ENCODE peak calls at places on chromosome 7, in eight cellular contexts. One of them, this sample, is unnamed.

GRCh38 chr7:28891192-28891872 is 66.8 kb downstream of the TRIL start:
- DNase-seq in adrenal gland: no peak
- DNase-seq in left colon: no peak
- DNase-seq in small intestine: no peak
- DNase-seq in NCI-H1092 treated with DMSO at 0.1 percent for 48 hours: no peak
- DNase-seq in epithelial cell of esophagus: no peak
- DNase-seq in hypothalamus: no peak
- DNase-seq in activated CD4-positive, alpha-beta T cell treated with anti-CD3 and anti-CD28 coated beads, Interleukin-2, amount 50 U/mL, for 1 hour: no peak
- DNase-seq in this sample: no peak

GRCh38 chr7:6615853-6616555 is 594 bp downstream of the ZNF853 start:
- DNase-seq in adrenal gland: peak
- DNase-seq in left colon: peak
- DNase-seq in small intestine: no peak
- DNase-seq in NCI-H1092 treated with DMSO at 0.1 percent for 48 hours: peak
- DNase-seq in epithelial cell of esophagus: no peak
- DNase-seq in hypothalamus: no peak
- DNase-seq in activated CD4-positive, alpha-beta T cell treated with anti-CD3 and anti-CD28 coated beads, Interleukin-2, amount 50 U/mL, for 1 hour: no peak
- DNase-seq in this sample: no peak

GRCh38 chr7:15305002-15305600 is 256.7 kb downstream of the AGMO start:
- DNase-seq in adrenal gland: peak
- DNase-seq in left colon: peak
- DNase-seq in small intestine: peak
- DNase-seq in NCI-H1092 treated with DMSO at 0.1 percent for 48 hours: peak
- DNase-seq in epithelial cell of esophagus: peak
- DNase-seq in hypothalamus: no peak
- DNase-seq in activated CD4-positive, alpha-beta T cell treated with anti-CD3 and anti-CD28 coated beads, Interleukin-2, amount 50 U/mL, for 1 hour: no peak
- DNase-seq in this sample: no peak

GRCh38 chr7:33062023-33062781 is at the start of gene NT5C3A:
- DNase-seq in adrenal gland: peak
- DNase-seq in left colon: peak
- DNase-seq in small intestine: peak
- DNase-seq in NCI-H1092 treated with DMSO at 0.1 percent for 48 hours: peak
- DNase-seq in epithelial cell of esophagus: peak
- DNase-seq in hypothalamus: peak
- DNase-seq in activated CD4-positive, alpha-beta T cell treated with anti-CD3 and anti-CD28 coated beads, Interleukin-2, amount 50 U/mL, for 1 hour: peak
- DNase-seq in this sample: peak

GRCh38 chr7:100358857-100359212 is 918 bp downstream of the PILRB start:
- DNase-seq in adrenal gland: no peak
- DNase-seq in left colon: no peak
- DNase-seq in small intestine: no peak
- DNase-seq in NCI-H1092 treated with DMSO at 0.1 percent for 48 hours: no peak
- DNase-seq in epithelial cell of esophagus: no peak
- DNase-seq in hypothalamus: no peak
- DNase-seq in activated CD4-positive, alpha-beta T cell treated with anti-CD3 and anti-CD28 coated beads, Interleukin-2, amount 50 U/mL, for 1 hour: no peak
- DNase-seq in this sample: no peak

GRCh38 chr7:95527033-95527775 is 41.5 kb downstream of the ASB4 start:
- DNase-seq in adrenal gland: peak
- DNase-seq in left colon: peak
- DNase-seq in small intestine: peak
- DNase-seq in NCI-H1092 treated with DMSO at 0.1 percent for 48 hours: peak
- DNase-seq in epithelial cell of esophagus: peak
- DNase-seq in hypothalamus: no peak
- DNase-seq in activated CD4-positive, alpha-beta T cell treated with anti-CD3 and anti-CD28 coated beads, Interleukin-2, amount 50 U/mL, for 1 hour: no peak
- DNase-seq in this sample: no peak

GRCh38 chr7:143395187-143396149 is 13.2 kb downstream of the EPHA1 start:
- DNase-seq in adrenal gland: peak
- DNase-seq in left colon: no peak
- DNase-seq in small intestine: peak
- DNase-seq in NCI-H1092 treated with DMSO at 0.1 percent for 48 hours: no peak
- DNase-seq in epithelial cell of esophagus: no peak
- DNase-seq in hypothalamus: no peak
- DNase-seq in activated CD4-positive, alpha-beta T cell treated with anti-CD3 and anti-CD28 coated beads, Interleukin-2, amount 50 U/mL, for 1 hour: no peak
- DNase-seq in this sample: no peak

GRCh38 chr7:12714436-12714737 is 27.0 kb downstream of the ARL4A start:
- DNase-seq in adrenal gland: no peak
- DNase-seq in left colon: no peak
- DNase-seq in small intestine: no peak
- DNase-seq in NCI-H1092 treated with DMSO at 0.1 percent for 48 hours: no peak
- DNase-seq in epithelial cell of esophagus: no peak
- DNase-seq in hypothalamus: no peak
- DNase-seq in activated CD4-positive, alpha-beta T cell treated with anti-CD3 and anti-CD28 coated beads, Interleukin-2, amount 50 U/mL, for 1 hour: no peak
- DNase-seq in this sample: no peak

GRCh38 chr7:70590126-70590854 is 541.7 kb upstream of the GALNT17 start:
- DNase-seq in adrenal gland: no peak
- DNase-seq in left colon: no peak
- DNase-seq in small intestine: peak
- DNase-seq in NCI-H1092 treated with DMSO at 0.1 percent for 48 hours: no peak
- DNase-seq in epithelial cell of esophagus: no peak
- DNase-seq in hypothalamus: no peak
- DNase-seq in activated CD4-positive, alpha-beta T cell treated with anti-CD3 and anti-CD28 coated beads, Interleukin-2, amount 50 U/mL, for 1 hour: no peak
- DNase-seq in this sample: no peak

GRCh38 chr7:1455241-1455939 is 3.9 kb downstream of the MICALL2 start:
- DNase-seq in adrenal gland: no peak
- DNase-seq in left colon: peak
- DNase-seq in small intestine: peak
- DNase-seq in NCI-H1092 treated with DMSO at 0.1 percent for 48 hours: no peak
- DNase-seq in epithelial cell of esophagus: peak
- DNase-seq in hypothalamus: no peak
- DNase-seq in activated CD4-positive, alpha-beta T cell treated with anti-CD3 and anti-CD28 coated beads, Interleukin-2, amount 50 U/mL, for 1 hour: no peak
- DNase-seq in this sample: no peak

GRCh38 chr7:143362126-143362961 is at the start of gene FAM131B:
- DNase-seq in adrenal gland: no peak
- DNase-seq in left colon: peak
- DNase-seq in small intestine: no peak
- DNase-seq in NCI-H1092 treated with DMSO at 0.1 percent for 48 hours: no peak
- DNase-seq in epithelial cell of esophagus: no peak
- DNase-seq in hypothalamus: no peak
- DNase-seq in activated CD4-positive, alpha-beta T cell treated with anti-CD3 and anti-CD28 coated beads, Interleukin-2, amount 50 U/mL, for 1 hour: no peak
- DNase-seq in this sample: no peak

GRCh38 chr7:55569797-55570196 is 2.5 kb downstream of the VOPP1 start:
- DNase-seq in adrenal gland: no peak
- DNase-seq in left colon: no peak
- DNase-seq in small intestine: no peak
- DNase-seq in NCI-H1092 treated with DMSO at 0.1 percent for 48 hours: peak
- DNase-seq in epithelial cell of esophagus: no peak
- DNase-seq in hypothalamus: no peak
- DNase-seq in activated CD4-positive, alpha-beta T cell treated with anti-CD3 and anti-CD28 coated beads, Interleukin-2, amount 50 U/mL, for 1 hour: no peak
- DNase-seq in this sample: no peak

GRCh38 chr7:116258734-116259133 is 48.4 kb downstream of the TES start:
- DNase-seq in adrenal gland: peak
- DNase-seq in left colon: no peak
- DNase-seq in small intestine: peak
- DNase-seq in NCI-H1092 treated with DMSO at 0.1 percent for 48 hours: peak
- DNase-seq in epithelial cell of esophagus: peak
- DNase-seq in hypothalamus: no peak
- DNase-seq in activated CD4-positive, alpha-beta T cell treated with anti-CD3 and anti-CD28 coated beads, Interleukin-2, amount 50 U/mL, for 1 hour: peak
- DNase-seq in this sample: no peak

GRCh38 chr7:7504910-7505704 is 30.6 kb downstream of the COL28A1 start:
- DNase-seq in adrenal gland: no peak
- DNase-seq in left colon: no peak
- DNase-seq in small intestine: no peak
- DNase-seq in NCI-H1092 treated with DMSO at 0.1 percent for 48 hours: peak
- DNase-seq in epithelial cell of esophagus: no peak
- DNase-seq in hypothalamus: no peak
- DNase-seq in activated CD4-positive, alpha-beta T cell treated with anti-CD3 and anti-CD28 coated beads, Interleukin-2, amount 50 U/mL, for 1 hour: no peak
- DNase-seq in this sample: no peak

GRCh38 chr7:48173983-48174382 is 2.7 kb downstream of the ABCA13 start:
- DNase-seq in adrenal gland: no peak
- DNase-seq in left colon: no peak
- DNase-seq in small intestine: no peak
- DNase-seq in NCI-H1092 treated with DMSO at 0.1 percent for 48 hours: no peak
- DNase-seq in epithelial cell of esophagus: peak
- DNase-seq in hypothalamus: no peak
- DNase-seq in activated CD4-positive, alpha-beta T cell treated with anti-CD3 and anti-CD28 coated beads, Interleukin-2, amount 50 U/mL, for 1 hour: no peak
- DNase-seq in this sample: no peak

GRCh38 chr7:133561361-133561760 is 308.5 kb downstream of the EXOC4 start:
- DNase-seq in adrenal gland: no peak
- DNase-seq in left colon: no peak
- DNase-seq in small intestine: no peak
- DNase-seq in NCI-H1092 treated with DMSO at 0.1 percent for 48 hours: no peak
- DNase-seq in epithelial cell of esophagus: peak
- DNase-seq in hypothalamus: no peak
- DNase-seq in activated CD4-positive, alpha-beta T cell treated with anti-CD3 and anti-CD28 coated beads, Interleukin-2, amount 50 U/mL, for 1 hour: no peak
- DNase-seq in this sample: no peak

GRCh38 chr7:155093586-155093985 is 23.5 kb downstream of the HTR5A start:
- DNase-seq in adrenal gland: no peak
- DNase-seq in left colon: no peak
- DNase-seq in small intestine: no peak
- DNase-seq in NCI-H1092 treated with DMSO at 0.1 percent for 48 hours: no peak
- DNase-seq in epithelial cell of esophagus: no peak
- DNase-seq in hypothalamus: no peak
- DNase-seq in activated CD4-positive, alpha-beta T cell treated with anti-CD3 and anti-CD28 coated beads, Interleukin-2, amount 50 U/mL, for 1 hour: no peak
- DNase-seq in this sample: no peak

GRCh38 chr7:150856303-150857275 is 4.3 kb downstream of the AOC1 start:
- DNase-seq in adrenal gland: no peak
- DNase-seq in left colon: no peak
- DNase-seq in small intestine: no peak
- DNase-seq in NCI-H1092 treated with DMSO at 0.1 percent for 48 hours: no peak
- DNase-seq in epithelial cell of esophagus: no peak
- DNase-seq in hypothalamus: no peak
- DNase-seq in activated CD4-positive, alpha-beta T cell treated with anti-CD3 and anti-CD28 coated beads, Interleukin-2, amount 50 U/mL, for 1 hour: no peak
- DNase-seq in this sample: no peak

GRCh38 chr7:45670227-45670626 is 96.1 kb downstream of the ADCY1 start:
- DNase-seq in adrenal gland: no peak
- DNase-seq in left colon: no peak
- DNase-seq in small intestine: no peak
- DNase-seq in NCI-H1092 treated with DMSO at 0.1 percent for 48 hours: no peak
- DNase-seq in epithelial cell of esophagus: no peak
- DNase-seq in hypothalamus: no peak
- DNase-seq in activated CD4-positive, alpha-beta T cell treated with anti-CD3 and anti-CD28 coated beads, Interleukin-2, amount 50 U/mL, for 1 hour: no peak
- DNase-seq in this sample: no peak

GRCh38 chr7:137628211-137628610 is 218.6 kb downstream of the DGKI start:
- DNase-seq in adrenal gland: no peak
- DNase-seq in left colon: no peak
- DNase-seq in small intestine: no peak
- DNase-seq in NCI-H1092 treated with DMSO at 0.1 percent for 48 hours: peak
- DNase-seq in epithelial cell of esophagus: no peak
- DNase-seq in hypothalamus: no peak
- DNase-seq in activated CD4-positive, alpha-beta T cell treated with anti-CD3 and anti-CD28 coated beads, Interleukin-2, amount 50 U/mL, for 1 hour: no peak
- DNase-seq in this sample: no peak

GRCh38 chr7:30285067-30285530 is 702 bp downstream of the ZNRF2 start:
- DNase-seq in adrenal gland: peak
- DNase-seq in left colon: peak
- DNase-seq in small intestine: peak
- DNase-seq in NCI-H1092 treated with DMSO at 0.1 percent for 48 hours: peak
- DNase-seq in epithelial cell of esophagus: peak
- DNase-seq in hypothalamus: peak
- DNase-seq in activated CD4-positive, alpha-beta T cell treated with anti-CD3 and anti-CD28 coated beads, Interleukin-2, amount 50 U/mL, for 1 hour: peak
- DNase-seq in this sample: peak

GRCh38 chr7:43758029-43758860 is at the start of gene BLVRA:
- DNase-seq in adrenal gland: peak
- DNase-seq in left colon: peak
- DNase-seq in small intestine: peak
- DNase-seq in NCI-H1092 treated with DMSO at 0.1 percent for 48 hours: no peak
- DNase-seq in epithelial cell of esophagus: peak
- DNase-seq in hypothalamus: peak
- DNase-seq in activated CD4-positive, alpha-beta T cell treated with anti-CD3 and anti-CD28 coated beads, Interleukin-2, amount 50 U/mL, for 1 hour: peak
- DNase-seq in this sample: peak

GRCh38 chr7:143148651-143149050 is 16.8 kb downstream of the PIP start:
- DNase-seq in adrenal gland: no peak
- DNase-seq in left colon: no peak
- DNase-seq in small intestine: no peak
- DNase-seq in NCI-H1092 treated with DMSO at 0.1 percent for 48 hours: no peak
- DNase-seq in epithelial cell of esophagus: no peak
- DNase-seq in hypothalamus: no peak
- DNase-seq in activated CD4-positive, alpha-beta T cell treated with anti-CD3 and anti-CD28 coated beads, Interleukin-2, amount 50 U/mL, for 1 hour: no peak
- DNase-seq in this sample: no peak

GRCh38 chr7:41029072-41029492 is 673.8 kb downstream of the INHBA start:
- DNase-seq in adrenal gland: peak
- DNase-seq in left colon: no peak
- DNase-seq in small intestine: no peak
- DNase-seq in NCI-H1092 treated with DMSO at 0.1 percent for 48 hours: no peak
- DNase-seq in epithelial cell of esophagus: peak
- DNase-seq in hypothalamus: no peak
- DNase-seq in activated CD4-positive, alpha-beta T cell treated with anti-CD3 and anti-CD28 coated beads, Interleukin-2, amount 50 U/mL, for 1 hour: no peak
- DNase-seq in this sample: no peak

GRCh38 chr7:131501422-131501821 is 55.0 kb downstream of the PODXL start:
- DNase-seq in adrenal gland: no peak
- DNase-seq in left colon: no peak
- DNase-seq in small intestine: peak
- DNase-seq in NCI-H1092 treated with DMSO at 0.1 percent for 48 hours: no peak
- DNase-seq in epithelial cell of esophagus: peak
- DNase-seq in hypothalamus: no peak
- DNase-seq in activated CD4-positive, alpha-beta T cell treated with anti-CD3 and anti-CD28 coated beads, Interleukin-2, amount 50 U/mL, for 1 hour: peak
- DNase-seq in this sample: no peak

GRCh38 chr7:42911482-42912447 is at the start of gene C7orf25:
- DNase-seq in adrenal gland: peak
- DNase-seq in left colon: peak
- DNase-seq in small intestine: peak
- DNase-seq in NCI-H1092 treated with DMSO at 0.1 percent for 48 hours: peak
- DNase-seq in epithelial cell of esophagus: peak
- DNase-seq in hypothalamus: peak
- DNase-seq in activated CD4-positive, alpha-beta T cell treated with anti-CD3 and anti-CD28 coated beads, Interleukin-2, amount 50 U/mL, for 1 hour: peak
- DNase-seq in this sample: peak

GRCh38 chr7:139328375-139328774 is 12.8 kb upstream of the FMC1 start:
- DNase-seq in adrenal gland: peak
- DNase-seq in left colon: no peak
- DNase-seq in small intestine: no peak
- DNase-seq in NCI-H1092 treated with DMSO at 0.1 percent for 48 hours: no peak
- DNase-seq in epithelial cell of esophagus: peak
- DNase-seq in hypothalamus: no peak
- DNase-seq in activated CD4-positive, alpha-beta T cell treated with anti-CD3 and anti-CD28 coated beads, Interleukin-2, amount 50 U/mL, for 1 hour: no peak
- DNase-seq in this sample: no peak

GRCh38 chr7:19024261-19024660 is 93.2 kb downstream of the TWIST1 start:
- DNase-seq in adrenal gland: no peak
- DNase-seq in left colon: no peak
- DNase-seq in small intestine: no peak
- DNase-seq in NCI-H1092 treated with DMSO at 0.1 percent for 48 hours: no peak
- DNase-seq in epithelial cell of esophagus: peak
- DNase-seq in hypothalamus: no peak
- DNase-seq in activated CD4-positive, alpha-beta T cell treated with anti-CD3 and anti-CD28 coated beads, Interleukin-2, amount 50 U/mL, for 1 hour: no peak
- DNase-seq in this sample: no peak

GRCh38 chr7:16627236-16627635 is 18.3 kb downstream of the ANKMY2 start:
- DNase-seq in adrenal gland: peak
- DNase-seq in left colon: no peak
- DNase-seq in small intestine: no peak
- DNase-seq in NCI-H1092 treated with DMSO at 0.1 percent for 48 hours: no peak
- DNase-seq in epithelial cell of esophagus: peak
- DNase-seq in hypothalamus: no peak
- DNase-seq in activated CD4-positive, alpha-beta T cell treated with anti-CD3 and anti-CD28 coated beads, Interleukin-2, amount 50 U/mL, for 1 hour: no peak
- DNase-seq in this sample: no peak

GRCh38 chr7:124718032-124718766 is 47.4 kb downstream of the GPR37 start:
- DNase-seq in adrenal gland: no peak
- DNase-seq in left colon: no peak
- DNase-seq in small intestine: no peak
- DNase-seq in NCI-H1092 treated with DMSO at 0.1 percent for 48 hours: no peak
- DNase-seq in epithelial cell of esophagus: no peak
- DNase-seq in hypothalamus: no peak
- DNase-seq in activated CD4-positive, alpha-beta T cell treated with anti-CD3 and anti-CD28 coated beads, Interleukin-2, amount 50 U/mL, for 1 hour: no peak
- DNase-seq in this sample: no peak

GRCh38 chr7:153939177-153939576 is 113.0 kb upstream of the DPP6 start:
- DNase-seq in adrenal gland: no peak
- DNase-seq in left colon: no peak
- DNase-seq in small intestine: no peak
- DNase-seq in NCI-H1092 treated with DMSO at 0.1 percent for 48 hours: no peak
- DNase-seq in epithelial cell of esophagus: no peak
- DNase-seq in hypothalamus: no peak
- DNase-seq in activated CD4-positive, alpha-beta T cell treated with anti-CD3 and anti-CD28 coated beads, Interleukin-2, amount 50 U/mL, for 1 hour: no peak
- DNase-seq in this sample: no peak

GRCh38 chr7:1850111-1850975 is 180.3 kb downstream of the ELFN1 start:
- DNase-seq in adrenal gland: no peak
- DNase-seq in left colon: no peak
- DNase-seq in small intestine: no peak
- DNase-seq in NCI-H1092 treated with DMSO at 0.1 percent for 48 hours: no peak
- DNase-seq in epithelial cell of esophagus: no peak
- DNase-seq in hypothalamus: no peak
- DNase-seq in activated CD4-positive, alpha-beta T cell treated with anti-CD3 and anti-CD28 coated beads, Interleukin-2, amount 50 U/mL, for 1 hour: no peak
- DNase-seq in this sample: no peak

GRCh38 chr7:100091411-100092181 is 2.8 kb downstream of the COPS6 start:
- DNase-seq in adrenal gland: no peak
- DNase-seq in left colon: no peak
- DNase-seq in small intestine: no peak
- DNase-seq in NCI-H1092 treated with DMSO at 0.1 percent for 48 hours: no peak
- DNase-seq in epithelial cell of esophagus: peak
- DNase-seq in hypothalamus: no peak
- DNase-seq in activated CD4-positive, alpha-beta T cell treated with anti-CD3 and anti-CD28 coated beads, Interleukin-2, amount 50 U/mL, for 1 hour: no peak
- DNase-seq in this sample: no peak

GRCh38 chr7:47819054-47819920 is 129.0 kb downstream of the PKD1L1 start:
- DNase-seq in adrenal gland: peak
- DNase-seq in left colon: peak
- DNase-seq in small intestine: peak
- DNase-seq in NCI-H1092 treated with DMSO at 0.1 percent for 48 hours: peak
- DNase-seq in epithelial cell of esophagus: peak
- DNase-seq in hypothalamus: peak
- DNase-seq in activated CD4-positive, alpha-beta T cell treated with anti-CD3 and anti-CD28 coated beads, Interleukin-2, amount 50 U/mL, for 1 hour: peak
- DNase-seq in this sample: no peak

This sample was measured in effector memory CD4-positive, alpha-beta T cell.